ENCODE peak calls at places on chromosome X, in eight cellular contexts. D is MM.1S, A is GM23338, G is OCI-LY7, P is PC-3, J is GM23248, Z is HCT116, V is SK-N-SH. F is an unnamed sample. For H3K9me2, the result is how much of the 10 kb centered on the place peaks cover.

GRCh38 chrX:4638036-4638435 is 924.6 kb upstream of the PRKX start:
- DNase-seq in V (no peak), A (no peak), J (no peak), D (no peak), G (no peak), Z (no peak), P (no peak), F (no peak)

GRCh38 chrX:9842541-9842940 is 56.3 kb downstream of the SHROOM2 start:
- DNase-seq in J (no peak), A (peak), G (no peak), P (no peak), V (no peak), Z (no peak), D (no peak), F (no peak)

GRCh38 chrX:145821898-145822567 is 4.4 kb downstream of the SLITRK2 start:
- DNase-seq in D (no peak), P (no peak), Z (no peak), A (peak), G (no peak), J (no peak), V (no peak), F (no peak)

GRCh38 chrX:48945517-48946348 is 11.7 kb downstream of the OTUD5 start:
- DNase-seq in A (peak), P (peak), Z (peak), G (peak), V (peak), J (peak), D (peak), F (peak)

GRCh38 chrX:40157228-40158035 is 59.7 kb upstream of the BCOR start:
- DNase-seq in A (peak), G (peak), P (no peak), J (no peak), D (no peak), V (no peak), Z (no peak), F (no peak)

GRCh38 chrX:155009994-155010472 is 12.5 kb downstream of the F8 start:
- DNase-seq in Z (no peak), J (no peak), V (no peak), G (no peak), D (no peak), A (no peak), P (no peak), F (no peak)

GRCh38 chrX:106894978-106895452 is 8.1 kb downstream of the RIPPLY1 start:
- DNase-seq in J (peak), D (no peak), G (no peak), P (peak), Z (peak), V (no peak), A (no peak), F (no peak)

GRCh38 chrX:101595739-101596419 is 21.9 kb downstream of the ARMCX6 start:
- DNase-seq in V (peak), A (peak), P (peak), Z (peak), G (peak), D (peak), J (peak), F (peak)

GRCh38 chrX:16610121-16610565 is 39.8 kb upstream of the S100G start:
- DNase-seq in V (no peak), D (no peak), J (peak), Z (no peak), G (no peak), P (peak), A (no peak), F (no peak)

GRCh38 chrX:132961511-132961910 is 3.1 kb upstream of the HS6ST2 start:
- DNase-seq in Z (no peak), A (no peak), P (peak), J (no peak), G (no peak), D (no peak), V (no peak), F (no peak)

GRCh38 chrX:153595859-153596857 is 2.8 kb downstream of the CCNQ start:
- DNase-seq in G (no peak), J (no peak), P (no peak), A (no peak), V (no peak), D (no peak), Z (no peak), F (peak)

GRCh38 chrX:120457766-120458180 is 11.3 kb downstream of the LAMP2 start:
- DNase-seq in V (no peak), A (no peak), D (no peak), G (peak), Z (no peak), P (peak), J (peak), F (peak)

GRCh38 chrX:81120936-81121351 is 80.8 kb downstream of the HMGN5 start:
- DNase-seq in J (peak), G (peak), D (peak), Z (no peak), A (peak), P (peak), V (peak), F (peak)

GRCh38 chrX:102863735-102864134 is 73.3 kb upstream of the RAB40AL start:
- DNase-seq in V (peak), J (peak), Z (peak), D (peak), G (peak), A (peak), P (peak), F (peak)

GRCh38 chrX:2500091-2500680 is 590 bp downstream of the DHRSX start:
- DNase-seq in J (peak), V (peak), Z (no peak), A (peak), G (peak), D (peak), P (peak), F (peak)

GRCh38 chrX:68833855-68834331 is 5.1 kb downstream of the EFNB1 start:
- DNase-seq in G (peak), A (no peak), V (no peak), Z (no peak), J (no peak), D (no peak), P (peak), F (peak)

GRCh38 chrX:130321550-130321949 is 18.2 kb upstream of the SLC25A14 start:
- DNase-seq in G (no peak), J (no peak), D (peak), Z (no peak), A (no peak), V (no peak), P (no peak), F (no peak)

GRCh38 chrX:13996650-13997049 is 33.0 kb downstream of the GEMIN8 start:
- DNase-seq in D (no peak), P (no peak), J (no peak), V (no peak), G (no peak), Z (no peak), A (no peak), F (no peak)

GRCh38 chrX:115503099-115503498 is 57.9 kb upstream of the PLS3 start:
- DNase-seq in G (no peak), Z (no peak), V (no peak), P (no peak), J (no peak), D (no peak), A (no peak), F (no peak)

GRCh38 chrX:107691024-107691448 is 62.7 kb downstream of the PRPS1 start:
- DNase-seq in P (no peak), Z (no peak), V (no peak), D (no peak), J (no peak), G (no peak), A (no peak), F (no peak)

GRCh38 chrX:100410083-100410590 is at the start of gene PCDH19:
- DNase-seq in P (peak), G (no peak), D (peak), J (peak), V (peak), Z (no peak), A (peak), F (no peak)

GRCh38 chrX:37476571-37477188 is 94.8 kb upstream of the LANCL3 start:
- DNase-seq in Z (no peak), G (no peak), D (no peak), P (no peak), A (peak), V (no peak), J (no peak), F (no peak)

GRCh38 chrX:119201570-119201969 is 34.5 kb upstream of the PGRMC1 start:
- DNase-seq in D (no peak), P (peak), J (peak), A (no peak), G (no peak), Z (no peak), V (no peak), F (no peak)

GRCh38 chrX:130162094-130162493 is 3.5 kb downstream of the AIFM1 start:
- DNase-seq in G (no peak), P (no peak), A (no peak), J (no peak), V (no peak), D (no peak), Z (no peak), F (no peak)

GRCh38 chrX:136047969-136048368 is 62.7 kb downstream of the SLC9A6 start:
- DNase-seq in D (no peak), J (peak), P (peak), A (no peak), V (no peak), Z (no peak), G (no peak), F (no peak)

GRCh38 chrX:155662297-155662696 is 49.5 kb upstream of the TMLHE start:
- DNase-seq in G (no peak), J (peak), V (no peak), P (peak), D (peak), Z (no peak), A (peak), F (peak)

GRCh38 chrX:16695079-16695676 is 17.3 kb downstream of the CTPS2 start:
- DNase-seq in P (peak), Z (peak), V (peak), J (peak), A (peak), G (peak), D (peak), F (peak)

GRCh38 chrX:118240359-118240758 is 105.5 kb upstream of the WDR44 start:
- DNase-seq in G (no peak), J (no peak), D (no peak), A (no peak), Z (no peak), V (no peak), P (no peak), F (no peak)

GRCh38 chrX:9464435-9465371 is at the start of gene TBL1X:
- DNase-seq in P (peak), D (peak), G (peak), Z (no peak), A (peak), J (peak), V (peak), F (peak)

GRCh38 chrX:6456196-6456595 is 78.7 kb downstream of the VCX3A start:
- DNase-seq in D (no peak), A (peak), V (no peak), J (no peak), Z (no peak), P (no peak), G (no peak), F (no peak)

GRCh38 chrX:1207496-1208025 is 4.9 kb downstream of the CRLF2 start:
- DNase-seq in A (no peak), G (no peak), Z (no peak), P (no peak), J (no peak), D (peak), V (no peak), F (no peak)

GRCh38 chrX:80879916-80880315 is 70.2 kb upstream of the BRWD3 start:
- DNase-seq in V (no peak), P (peak), D (no peak), J (peak), Z (no peak), A (no peak), G (no peak), F (no peak)

GRCh38 chrX:19174401-19175025 is 52.2 kb upstream of the ADGRG2 start:
- DNase-seq in V (no peak), Z (no peak), A (no peak), P (peak), D (no peak), G (no peak), J (peak), F (no peak)

GRCh38 chrX:153828723-153829548 is 1.4 kb downstream of the PDZD4 start:
- DNase-seq in Z (no peak), P (no peak), J (peak), V (peak), A (peak), D (no peak), G (no peak), F (no peak)

GRCh38 chrX:18674417-18674787 is 2.5 kb upstream of the RS1 start:
- DNase-seq in J (no peak), D (no peak), P (no peak), V (peak), Z (no peak), G (no peak), A (peak), F (no peak)

GRCh38 chrX:71534773-71535544 is 2.1 kb downstream of the OGT start:
- DNase-seq in P (peak), D (no peak), A (no peak), Z (no peak), V (no peak), G (no peak), J (peak), F (no peak)
- H3K4me2 ChIP-seq in P (peak), D (peak), A (peak), Z (peak), V (peak), G (peak), J (peak), F (peak)

GRCh38 chrX:74023203-74023602 is 280.8 kb upstream of the ZCCHC13 start:
- DNase-seq in V (no peak), A (no peak), G (no peak), D (peak), Z (no peak), P (no peak), J (no peak), F (no peak)

GRCh38 chrX:74015379-74016019 is 288.5 kb upstream of the ZCCHC13 start:
- DNase-seq in D (peak), P (peak), G (peak), Z (peak), A (peak), V (peak), J (peak), F (peak)

GRCh38 chrX:74018253-74018652 is 285.7 kb upstream of the ZCCHC13 start:
- DNase-seq in Z (no peak), P (no peak), D (no peak), J (no peak), G (no peak), V (no peak), A (no peak), F (peak)
- H3K9me2 ChIP-seq in Z (under half), P (under half), D (under half), J (under half), G (under half), V (under half), A (under half), F (under half)

GRCh38 chrX:111164728-111165127 is 68.7 kb downstream of the PAK3 start:
- DNase-seq in G (peak), V (peak), A (peak), P (peak), J (peak), D (peak), Z (no peak), F (peak)

GRCh38 chrX:111168314-111168713 is 72.3 kb downstream of the PAK3 start:
- DNase-seq in Z (no peak), G (no peak), P (peak), D (no peak), A (peak), V (peak), J (peak), F (peak)

GRCh38 chrX:111169141-111169540 is 73.2 kb downstream of the PAK3 start:
- DNase-seq in D (no peak), Z (no peak), A (no peak), G (no peak), V (no peak), P (no peak), J (no peak), F (no peak)

GRCh38 chrX:111165902-111166301 is 69.9 kb downstream of the PAK3 start:
- DNase-seq in V (no peak), Z (no peak), J (no peak), P (no peak), A (no peak), G (no peak), D (no peak), F (no peak)

DNA sequence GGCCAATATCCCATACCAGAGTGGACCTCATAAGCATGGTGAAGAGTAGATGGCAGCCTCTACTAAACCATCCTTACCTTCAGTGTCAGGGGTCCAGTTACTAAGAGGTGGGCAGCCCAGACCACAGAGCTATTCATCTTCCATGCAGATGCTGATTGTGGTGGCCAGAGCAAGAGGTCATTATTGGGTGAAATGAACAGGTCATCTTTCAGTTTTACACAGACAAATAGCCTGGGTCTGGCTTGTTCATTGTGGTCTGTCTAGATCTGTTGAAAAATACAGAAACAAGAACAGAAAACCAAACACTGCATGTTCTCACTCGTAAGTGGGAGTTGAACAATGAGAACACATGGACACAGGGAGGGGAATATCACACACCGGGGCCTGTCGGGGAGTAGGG is 71.3 kb downstream of the PAK3 start:
- DNase-seq in V (no peak), Z (no peak), P (no peak), G (no peak), J (no peak), D (no peak), A (no peak), F (no peak)
- H3K4me2 ChIP-seq in V (no peak), Z (no peak), P (no peak), G (no peak), J (no peak), D (no peak), A (no peak), F (no peak)

GRCh38 chrX:57964975-57965374 is 54.7 kb upstream of the ZXDA start:
- DNase-seq in D (no peak), A (no peak), G (peak), P (peak), V (no peak), Z (no peak), J (no peak), F (peak)
- H3K9me2 ChIP-seq in D (under half), A (under half), G (under half), P (under half), V (under half), Z (under half), J (under half), F (under half)

GRCh38 chrX:34881671-34882070 is 60.9 kb upstream of the FAM47B start:
- DNase-seq in D (no peak), Z (no peak), G (no peak), V (no peak), J (no peak), P (no peak), A (no peak), F (no peak)

GRCh38 chrX:34886011-34886410 is 56.6 kb upstream of the FAM47B start:
- DNase-seq in A (no peak), G (no peak), J (no peak), Z (no peak), P (no peak), V (no peak), D (no peak), F (no peak)

GRCh38 chrX:34880656-34881055 is 61.9 kb upstream of the FAM47B start:
- DNase-seq in V (no peak), J (peak), D (no peak), A (no peak), G (no peak), P (peak), Z (no peak), F (no peak)

GRCh38 chrX:34879876-34880275 is 62.7 kb upstream of the FAM47B start:
- DNase-seq in G (no peak), J (no peak), P (no peak), D (no peak), V (no peak), A (no peak), Z (no peak), F (no peak)

DNA sequence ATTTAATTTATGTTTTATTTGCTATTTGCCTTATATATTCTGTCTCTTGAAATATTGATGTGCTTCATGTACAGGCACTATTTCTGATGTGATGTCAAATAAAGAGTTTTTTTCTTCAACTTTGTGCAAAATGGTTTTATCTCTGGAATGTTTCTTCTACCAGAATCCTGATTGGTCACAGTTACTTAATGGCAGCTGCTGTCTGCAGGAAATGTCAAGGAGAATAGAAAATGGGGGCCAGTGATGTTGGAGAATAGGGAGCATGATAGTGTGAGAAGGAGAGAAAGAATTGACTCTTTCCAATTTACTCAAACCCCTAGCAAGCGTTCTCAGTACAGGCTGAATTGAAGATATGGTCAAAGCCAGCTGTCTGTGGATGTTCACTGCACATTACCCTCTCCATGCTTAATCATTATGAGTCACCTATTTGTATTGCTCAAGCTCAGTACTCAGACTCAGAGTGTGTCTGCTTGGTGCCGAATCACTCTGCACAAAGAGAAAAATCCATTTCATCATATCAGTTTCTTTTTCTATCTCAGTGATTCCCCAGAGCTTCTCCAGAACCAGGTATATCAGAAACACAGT is 57.8 kb upstream of the FAM47B start:
- DNase-seq in A (no peak), V (no peak), Z (no peak), P (peak), D (no peak), G (no peak), J (peak), F (no peak)
- H3K4me2 ChIP-seq in A (no peak), V (no peak), Z (no peak), P (peak), D (no peak), G (no peak), J (peak), F (no peak)

GRCh38 chrX:53265771-53266170 is 15.6 kb downstream of the IQSEC2 start:
- DNase-seq in V (no peak), A (no peak), D (no peak), Z (no peak), G (no peak), P (peak), J (peak), F (no peak)
- H3K9me2 ChIP-seq in V (under half), A (under half), D (under half), Z (under half), G (under half), P (under half), J (under half), F (under half)

F was measured in Karpas-422.